ENCODE peak calls at places on chromosomes 3 and 15, in nine cellular contexts. One of them, this sample, is unnamed.
A peak's percentile ranks its signal among the peaks of the same experiment; 100 is the strongest.

GRCh38 chr15:96583671-96584070 is 253.2 kb downstream of the NR2F2 start:
- DNase-seq in RCC 7860: no peak
- DNase-seq in hypothalamus: no peak
- DNase-seq in glutamatergic neuron: no peak
- DNase-seq in NCI-H1105: no peak
- DNase-seq in sigmoid colon: no peak
- DNase-seq in activated CD4-positive, alpha-beta T cell treated with anti-CD3 and anti-CD28 coated beads, Interleukin-2, amount 10 ng/mL, durations not matched to agents 7 days and 5 days: no peak
- DNase-seq in kidney: no peak
- DNase-seq in ELF-1: no peak
- DNase-seq in this sample: no peak

GRCh38 chr3:63309780-63310179 is 31.7 kb downstream of the SYNPR start:
- DNase-seq in RCC 7860: no peak
- DNase-seq in activated CD4-positive, alpha-beta T cell treated with anti-CD3 and anti-CD28 coated beads, Interleukin-2, amount 10 ng/mL, durations not matched to agents 7 days and 5 days: no peak
- DNase-seq in ELF-1: no peak
- DNase-seq in sigmoid colon: no peak
- DNase-seq in kidney: no peak
- DNase-seq in hypothalamus: no peak
- DNase-seq in NCI-H1105: no peak
- DNase-seq in glutamatergic neuron: no peak
- DNase-seq in this sample: no peak

GRCh38 chr3:39192490-39193092 is at the start of gene XIRP1:
- DNase-seq in hypothalamus: no peak
- DNase-seq in activated CD4-positive, alpha-beta T cell treated with anti-CD3 and anti-CD28 coated beads, Interleukin-2, amount 10 ng/mL, durations not matched to agents 7 days and 5 days: no peak
- DNase-seq in RCC 7860: no peak
- DNase-seq in glutamatergic neuron: no peak
- DNase-seq in NCI-H1105: no peak
- DNase-seq in sigmoid colon: no peak
- DNase-seq in ELF-1: no peak
- DNase-seq in kidney: no peak
- DNase-seq in this sample: no peak

GRCh38 chr3:73848173-73848751 is 223.5 kb upstream of the PDZRN3 start:
- DNase-seq in glutamatergic neuron: no peak
- DNase-seq in RCC 7860: no peak
- DNase-seq in ELF-1: no peak
- DNase-seq in sigmoid colon: no peak
- DNase-seq in activated CD4-positive, alpha-beta T cell treated with anti-CD3 and anti-CD28 coated beads, Interleukin-2, amount 10 ng/mL, durations not matched to agents 7 days and 5 days: no peak
- DNase-seq in kidney: no peak
- DNase-seq in NCI-H1105: peak; percentile 14
- DNase-seq in hypothalamus: no peak
- DNase-seq in this sample: no peak

GRCh38 chr3:66498718-66499611 is 1.9 kb downstream of the LRIG1 start:
- DNase-seq in RCC 7860: no peak
- DNase-seq in NCI-H1105: no peak
- DNase-seq in hypothalamus: no peak
- DNase-seq in activated CD4-positive, alpha-beta T cell treated with anti-CD3 and anti-CD28 coated beads, Interleukin-2, amount 10 ng/mL, durations not matched to agents 7 days and 5 days: no peak
- DNase-seq in glutamatergic neuron: no peak
- DNase-seq in kidney: peak; percentile 48
- DNase-seq in ELF-1: no peak
- DNase-seq in sigmoid colon: peak; percentile 78
- DNase-seq in this sample: no peak

GRCh38 chr3:142577701-142578308 is 728 bp downstream of the ATR start:
- DNase-seq in ELF-1: peak; percentile 35
- DNase-seq in NCI-H1105: no peak
- DNase-seq in glutamatergic neuron: no peak
- DNase-seq in activated CD4-positive, alpha-beta T cell treated with anti-CD3 and anti-CD28 coated beads, Interleukin-2, amount 10 ng/mL, durations not matched to agents 7 days and 5 days: no peak
- DNase-seq in sigmoid colon: no peak
- DNase-seq in RCC 7860: no peak
- DNase-seq in hypothalamus: no peak
- DNase-seq in kidney: no peak
- DNase-seq in this sample: no peak

GRCh38 chr3:114635878-114636277 is 342.1 kb downstream of the TIGIT start:
- DNase-seq in sigmoid colon: no peak
- DNase-seq in kidney: no peak
- DNase-seq in ELF-1: no peak
- DNase-seq in hypothalamus: no peak
- DNase-seq in RCC 7860: no peak
- DNase-seq in NCI-H1105: no peak
- DNase-seq in activated CD4-positive, alpha-beta T cell treated with anti-CD3 and anti-CD28 coated beads, Interleukin-2, amount 10 ng/mL, durations not matched to agents 7 days and 5 days: no peak
- DNase-seq in glutamatergic neuron: no peak
- DNase-seq in this sample: no peak

GRCh38 chr3:142087676-142088075 is 61.7 kb downstream of the TFDP2 start:
- DNase-seq in NCI-H1105: no peak
- DNase-seq in RCC 7860: peak; percentile 67
- DNase-seq in ELF-1: no peak
- DNase-seq in hypothalamus: no peak
- DNase-seq in glutamatergic neuron: no peak
- DNase-seq in activated CD4-positive, alpha-beta T cell treated with anti-CD3 and anti-CD28 coated beads, Interleukin-2, amount 10 ng/mL, durations not matched to agents 7 days and 5 days: no peak
- DNase-seq in sigmoid colon: no peak
- DNase-seq in kidney: no peak
- DNase-seq in this sample: no peak

GRCh38 chr3:195238626-195239118 is 32.3 kb downstream of the XXYLT1 start:
- DNase-seq in activated CD4-positive, alpha-beta T cell treated with anti-CD3 and anti-CD28 coated beads, Interleukin-2, amount 10 ng/mL, durations not matched to agents 7 days and 5 days: no peak
- DNase-seq in hypothalamus: no peak
- DNase-seq in glutamatergic neuron: no peak
- DNase-seq in ELF-1: no peak
- DNase-seq in sigmoid colon: peak; percentile 96
- DNase-seq in kidney: peak; percentile 80
- DNase-seq in NCI-H1105: no peak
- DNase-seq in RCC 7860: no peak
- DNase-seq in this sample: no peak

GRCh38 chr3:127396473-127396872 is 108.6 kb upstream of the PRR20G start:
- DNase-seq in glutamatergic neuron: no peak
- DNase-seq in kidney: peak; percentile 18
- DNase-seq in ELF-1: peak; percentile 69
- DNase-seq in hypothalamus: no peak
- DNase-seq in NCI-H1105: no peak
- DNase-seq in RCC 7860: no peak
- DNase-seq in sigmoid colon: no peak
- DNase-seq in activated CD4-positive, alpha-beta T cell treated with anti-CD3 and anti-CD28 coated beads, Interleukin-2, amount 10 ng/mL, durations not matched to agents 7 days and 5 days: no peak
- DNase-seq in this sample: no peak

GRCh38 chr3:107241217-107241616 is 136.0 kb upstream of the CCDC54 start:
- DNase-seq in RCC 7860: peak; percentile 40
- DNase-seq in sigmoid colon: no peak
- DNase-seq in activated CD4-positive, alpha-beta T cell treated with anti-CD3 and anti-CD28 coated beads, Interleukin-2, amount 10 ng/mL, durations not matched to agents 7 days and 5 days: peak; percentile 8
- DNase-seq in NCI-H1105: peak; percentile 7
- DNase-seq in hypothalamus: no peak
- DNase-seq in kidney: peak; percentile 79
- DNase-seq in ELF-1: peak; percentile 39
- DNase-seq in glutamatergic neuron: peak; percentile 24
- DNase-seq in this sample: no peak

GRCh38 chr3:99579246-99579645 is 59.1 kb upstream of the COL8A1 start:
- DNase-seq in glutamatergic neuron: no peak
- DNase-seq in ELF-1: no peak
- DNase-seq in kidney: no peak
- DNase-seq in activated CD4-positive, alpha-beta T cell treated with anti-CD3 and anti-CD28 coated beads, Interleukin-2, amount 10 ng/mL, durations not matched to agents 7 days and 5 days: no peak
- DNase-seq in RCC 7860: peak; percentile 71
- DNase-seq in hypothalamus: no peak
- DNase-seq in NCI-H1105: no peak
- DNase-seq in sigmoid colon: no peak
- DNase-seq in this sample: no peak

GRCh38 chr3:12630292-12630691 is 33.6 kb downstream of the RAF1 start:
- DNase-seq in ELF-1: no peak
- DNase-seq in NCI-H1105: no peak
- DNase-seq in glutamatergic neuron: no peak
- DNase-seq in activated CD4-positive, alpha-beta T cell treated with anti-CD3 and anti-CD28 coated beads, Interleukin-2, amount 10 ng/mL, durations not matched to agents 7 days and 5 days: no peak
- DNase-seq in hypothalamus: no peak
- DNase-seq in kidney: no peak
- DNase-seq in sigmoid colon: no peak
- DNase-seq in RCC 7860: no peak
- DNase-seq in this sample: no peak

GRCh38 chr3:64741344-64741743 is 53.5 kb upstream of the ADAMTS9 start:
- DNase-seq in activated CD4-positive, alpha-beta T cell treated with anti-CD3 and anti-CD28 coated beads, Interleukin-2, amount 10 ng/mL, durations not matched to agents 7 days and 5 days: no peak
- DNase-seq in kidney: no peak
- DNase-seq in hypothalamus: no peak
- DNase-seq in ELF-1: no peak
- DNase-seq in RCC 7860: no peak
- DNase-seq in glutamatergic neuron: no peak
- DNase-seq in NCI-H1105: no peak
- DNase-seq in sigmoid colon: peak; percentile 85
- DNase-seq in this sample: no peak

GRCh38 chr3:1404270-1404669 is 311.4 kb downstream of the CNTN6 start:
- DNase-seq in glutamatergic neuron: no peak
- DNase-seq in kidney: no peak
- DNase-seq in ELF-1: no peak
- DNase-seq in hypothalamus: no peak
- DNase-seq in RCC 7860: no peak
- DNase-seq in sigmoid colon: no peak
- DNase-seq in NCI-H1105: no peak
- DNase-seq in activated CD4-positive, alpha-beta T cell treated with anti-CD3 and anti-CD28 coated beads, Interleukin-2, amount 10 ng/mL, durations not matched to agents 7 days and 5 days: no peak
- DNase-seq in this sample: no peak

GRCh38 chr3:49939858-49940666 is at the start of gene RBM6:
- DNase-seq in activated CD4-positive, alpha-beta T cell treated with anti-CD3 and anti-CD28 coated beads, Interleukin-2, amount 10 ng/mL, durations not matched to agents 7 days and 5 days: peak; percentile 97
- DNase-seq in RCC 7860: peak; percentile 91
- DNase-seq in hypothalamus: peak; percentile 99
- DNase-seq in glutamatergic neuron: peak; percentile 97
- DNase-seq in ELF-1: peak; percentile 99
- DNase-seq in kidney: peak; percentile 99
- DNase-seq in sigmoid colon: peak; percentile 99
- DNase-seq in NCI-H1105: peak; percentile 85
- DNase-seq in this sample: peak; percentile 92

GRCh38 chr3:189262746-189263145 is 91.0 kb downstream of the TPRG1 start:
- DNase-seq in activated CD4-positive, alpha-beta T cell treated with anti-CD3 and anti-CD28 coated beads, Interleukin-2, amount 10 ng/mL, durations not matched to agents 7 days and 5 days: no peak
- DNase-seq in ELF-1: no peak
- DNase-seq in RCC 7860: no peak
- DNase-seq in hypothalamus: peak; percentile 0
- DNase-seq in NCI-H1105: peak; percentile 28
- DNase-seq in sigmoid colon: no peak
- DNase-seq in kidney: peak; percentile 48
- DNase-seq in glutamatergic neuron: no peak
- DNase-seq in this sample: no peak

GRCh38 chr3:53616330-53616729 is 121.9 kb downstream of the CACNA1D start:
- DNase-seq in activated CD4-positive, alpha-beta T cell treated with anti-CD3 and anti-CD28 coated beads, Interleukin-2, amount 10 ng/mL, durations not matched to agents 7 days and 5 days: no peak
- DNase-seq in hypothalamus: no peak
- DNase-seq in kidney: no peak
- DNase-seq in ELF-1: no peak
- DNase-seq in sigmoid colon: no peak
- DNase-seq in NCI-H1105: no peak
- DNase-seq in glutamatergic neuron: no peak
- DNase-seq in RCC 7860: no peak
- DNase-seq in this sample: no peak

GRCh38 chr3:55486101-55486856 is 827 bp downstream of the WNT5A start:
- DNase-seq in kidney: peak; percentile 90
- DNase-seq in sigmoid colon: peak; percentile 81
- DNase-seq in RCC 7860: no peak
- DNase-seq in glutamatergic neuron: peak; percentile 36
- DNase-seq in activated CD4-positive, alpha-beta T cell treated with anti-CD3 and anti-CD28 coated beads, Interleukin-2, amount 10 ng/mL, durations not matched to agents 7 days and 5 days: no peak
- DNase-seq in NCI-H1105: peak; percentile 45
- DNase-seq in hypothalamus: no peak
- DNase-seq in ELF-1: peak; percentile 76
- DNase-seq in this sample: no peak

GRCh38 chr3:8110966-8111798 is 390.4 kb upstream of the LMCD1 start:
- DNase-seq in ELF-1: peak; percentile 84
- DNase-seq in RCC 7860: peak; percentile 34
- DNase-seq in sigmoid colon: no peak
- DNase-seq in activated CD4-positive, alpha-beta T cell treated with anti-CD3 and anti-CD28 coated beads, Interleukin-2, amount 10 ng/mL, durations not matched to agents 7 days and 5 days: peak; percentile 69
- DNase-seq in kidney: no peak
- DNase-seq in glutamatergic neuron: peak; percentile 67
- DNase-seq in hypothalamus: peak; percentile 73
- DNase-seq in NCI-H1105: peak; percentile 1
- DNase-seq in this sample: peak; percentile 24

GRCh38 chr3:127822166-127822835 is at the start of gene MGLL:
- DNase-seq in hypothalamus: peak; percentile 39
- DNase-seq in kidney: peak; percentile 78
- DNase-seq in sigmoid colon: peak; percentile 79
- DNase-seq in RCC 7860: peak; percentile 39
- DNase-seq in activated CD4-positive, alpha-beta T cell treated with anti-CD3 and anti-CD28 coated beads, Interleukin-2, amount 10 ng/mL, durations not matched to agents 7 days and 5 days: no peak
- DNase-seq in glutamatergic neuron: peak; percentile 34
- DNase-seq in NCI-H1105: no peak
- DNase-seq in ELF-1: peak; percentile 57
- DNase-seq in this sample: no peak

GRCh38 chr15:68107142-68107541 is 53.0 kb downstream of the PIAS1 start:
- DNase-seq in hypothalamus: no peak
- DNase-seq in kidney: no peak
- DNase-seq in sigmoid colon: no peak
- DNase-seq in ELF-1: no peak
- DNase-seq in RCC 7860: no peak
- DNase-seq in NCI-H1105: no peak
- DNase-seq in activated CD4-positive, alpha-beta T cell treated with anti-CD3 and anti-CD28 coated beads, Interleukin-2, amount 10 ng/mL, durations not matched to agents 7 days and 5 days: no peak
- DNase-seq in glutamatergic neuron: no peak
- DNase-seq in this sample: no peak

GRCh38 chr3:170383567-170383966 is 26.1 kb downstream of the SKIL start:
- DNase-seq in glutamatergic neuron: no peak
- DNase-seq in activated CD4-positive, alpha-beta T cell treated with anti-CD3 and anti-CD28 coated beads, Interleukin-2, amount 10 ng/mL, durations not matched to agents 7 days and 5 days: no peak
- DNase-seq in sigmoid colon: no peak
- DNase-seq in ELF-1: no peak
- DNase-seq in kidney: no peak
- DNase-seq in RCC 7860: no peak
- DNase-seq in hypothalamus: no peak
- DNase-seq in NCI-H1105: no peak
- DNase-seq in this sample: no peak

GRCh38 chr15:67746022-67746421 is 79.3 kb upstream of the SKOR1 start:
- DNase-seq in activated CD4-positive, alpha-beta T cell treated with anti-CD3 and anti-CD28 coated beads, Interleukin-2, amount 10 ng/mL, durations not matched to agents 7 days and 5 days: no peak
- DNase-seq in NCI-H1105: no peak
- DNase-seq in sigmoid colon: no peak
- DNase-seq in glutamatergic neuron: no peak
- DNase-seq in kidney: no peak
- DNase-seq in hypothalamus: no peak
- DNase-seq in ELF-1: no peak
- DNase-seq in RCC 7860: no peak
- DNase-seq in this sample: no peak

GRCh38 chr3:129003578-129004112 is 2.5 kb downstream of the EFCC1 start:
- DNase-seq in RCC 7860: no peak
- DNase-seq in hypothalamus: no peak
- DNase-seq in sigmoid colon: no peak
- DNase-seq in glutamatergic neuron: peak; percentile 68
- DNase-seq in kidney: peak; percentile 79
- DNase-seq in activated CD4-positive, alpha-beta T cell treated with anti-CD3 and anti-CD28 coated beads, Interleukin-2, amount 10 ng/mL, durations not matched to agents 7 days and 5 days: peak; percentile 49
- DNase-seq in NCI-H1105: peak; percentile 81
- DNase-seq in ELF-1: peak; percentile 40
- DNase-seq in this sample: peak; percentile 47

GRCh38 chr3:126270145-126270811 is 86.9 kb downstream of the KLF15 start:
- DNase-seq in ELF-1: no peak
- DNase-seq in activated CD4-positive, alpha-beta T cell treated with anti-CD3 and anti-CD28 coated beads, Interleukin-2, amount 10 ng/mL, durations not matched to agents 7 days and 5 days: no peak
- DNase-seq in RCC 7860: no peak
- DNase-seq in hypothalamus: peak; percentile 73
- DNase-seq in sigmoid colon: peak; percentile 91
- DNase-seq in kidney: peak; percentile 81
- DNase-seq in glutamatergic neuron: no peak
- DNase-seq in NCI-H1105: peak; percentile 15
- DNase-seq in this sample: no peak

This sample was measured in T-helper 1 cell.